ENCODE peak calls at places on chromosomes 16 and 17, in five cellular contexts. One of them, this sample, is unnamed.

GRCh38 chr16:55835578-55835977 is 2.7 kb upstream of the CES1 start:
- DNase-seq in AG04449: no peak
- DNase-seq in adrenal gland: peak
- DNase-seq in cardiac muscle cell: no peak
- DNase-seq in RWPE1: no peak
- DNase-seq in this sample: no peak

GRCh38 chr17:21288581-21289017 is 4.1 kb downstream of the MAP2K3 start:
- DNase-seq in AG04449: no peak
- DNase-seq in adrenal gland: no peak
- DNase-seq in cardiac muscle cell: no peak
- DNase-seq in RWPE1: no peak
- DNase-seq in this sample: no peak

GRCh38 chr16:59905131-59905530 is 1171.0 kb upstream of the GOT2 start:
- DNase-seq in AG04449: no peak
- DNase-seq in adrenal gland: no peak
- DNase-seq in cardiac muscle cell: no peak
- DNase-seq in RWPE1: peak
- DNase-seq in this sample: no peak

GRCh38 chr17:8979715-8980114 is 14.2 kb upstream of the PIK3R5 start:
- DNase-seq in AG04449: no peak
- DNase-seq in adrenal gland: no peak
- DNase-seq in cardiac muscle cell: no peak
- DNase-seq in RWPE1: no peak
- DNase-seq in this sample: no peak

GRCh38 chr16:2385441-2385840 is 43.8 kb upstream of the CCNF start:
- DNase-seq in AG04449: no peak
- DNase-seq in adrenal gland: no peak
- DNase-seq in cardiac muscle cell: no peak
- DNase-seq in RWPE1: peak
- DNase-seq in this sample: no peak

GRCh38 chr17:62781356-62781755 is 26.8 kb downstream of the MARCHF10 start:
- DNase-seq in AG04449: no peak
- DNase-seq in adrenal gland: no peak
- DNase-seq in cardiac muscle cell: no peak
- DNase-seq in RWPE1: no peak
- DNase-seq in this sample: no peak

GRCh38 chr17:58643147-58643546 is 48.7 kb downstream of the TEX14 start:
- DNase-seq in AG04449: peak
- DNase-seq in adrenal gland: no peak
- DNase-seq in cardiac muscle cell: no peak
- DNase-seq in RWPE1: peak
- DNase-seq in this sample: no peak

GRCh38 chr17:76495663-76496400 is 5.4 kb downstream of the RHBDF2 start:
- DNase-seq in AG04449: no peak
- DNase-seq in adrenal gland: no peak
- DNase-seq in cardiac muscle cell: no peak
- DNase-seq in RWPE1: no peak
- DNase-seq in this sample: no peak

GRCh38 chr17:72774251-72774650 is 318.2 kb downstream of the SLC39A11 start:
- DNase-seq in AG04449: no peak
- DNase-seq in adrenal gland: no peak
- DNase-seq in cardiac muscle cell: no peak
- DNase-seq in RWPE1: no peak
- DNase-seq in this sample: no peak

GRCh38 chr17:78924481-78925151 is 571 bp downstream of the TIMP2 start:
- DNase-seq in AG04449: no peak
- DNase-seq in adrenal gland: no peak
- DNase-seq in cardiac muscle cell: peak
- DNase-seq in RWPE1: no peak
- DNase-seq in this sample: peak

GRCh38 chr17:80819422-80820164 is 172.0 kb upstream of the CHMP6 start:
- DNase-seq in AG04449: no peak
- DNase-seq in adrenal gland: peak
- DNase-seq in cardiac muscle cell: no peak
- DNase-seq in RWPE1: no peak
- DNase-seq in this sample: no peak

GRCh38 chr17:57106107-57106835 is 21.2 kb downstream of the AKAP1 start:
- DNase-seq in AG04449: no peak
- DNase-seq in adrenal gland: no peak
- DNase-seq in cardiac muscle cell: no peak
- DNase-seq in RWPE1: no peak
- DNase-seq in this sample: no peak
- TF ChIP-seq CTCF in AG04449: no peak
- TF ChIP-seq CTCF in adrenal gland: no peak
- TF ChIP-seq CTCF in cardiac muscle cell: peak
- TF ChIP-seq CTCF in RWPE1: no peak
- TF ChIP-seq CTCF in this sample: no peak

GRCh38 chr16:4574919-4575705 is 19.0 kb downstream of the C16orf96 start:
- DNase-seq in AG04449: no peak
- DNase-seq in adrenal gland: no peak
- DNase-seq in cardiac muscle cell: no peak
- DNase-seq in RWPE1: no peak
- DNase-seq in this sample: no peak
- TF ChIP-seq CTCF in AG04449: no peak
- TF ChIP-seq CTCF in adrenal gland: no peak
- TF ChIP-seq CTCF in cardiac muscle cell: no peak
- TF ChIP-seq CTCF in RWPE1: no peak
- TF ChIP-seq CTCF in this sample: no peak

DNA sequence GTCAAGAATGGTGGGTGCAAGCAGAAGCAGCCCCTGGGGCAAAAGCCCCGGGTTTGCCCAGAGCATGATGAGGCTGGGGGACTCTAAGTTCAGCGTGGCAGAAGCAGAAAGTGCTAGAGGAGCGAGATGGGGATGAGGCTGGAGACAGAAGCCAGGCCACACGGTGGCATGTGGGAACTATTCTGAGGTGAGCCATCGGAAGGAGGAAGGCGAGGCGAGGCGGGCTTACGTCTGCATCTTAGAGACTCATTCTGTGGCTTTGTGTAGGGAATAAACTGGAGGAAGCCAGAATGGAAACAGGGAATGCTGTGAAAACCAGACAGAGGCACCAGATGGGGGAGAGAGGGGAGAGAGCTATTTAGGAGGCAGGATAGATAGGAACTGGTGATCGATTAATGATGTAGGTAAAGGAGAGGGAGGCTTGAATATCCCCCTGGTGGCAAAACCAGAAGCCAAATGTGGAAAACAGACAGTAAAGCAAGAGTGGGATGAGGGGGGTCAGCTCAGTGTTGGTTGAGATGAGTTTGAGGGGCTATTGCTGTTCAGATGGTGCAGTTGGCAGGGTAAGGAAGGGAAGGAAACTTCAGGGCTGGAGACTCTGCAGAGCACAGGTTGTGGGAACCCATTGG is 3.1 kb upstream of the TNFSF13 start:
- DNase-seq in AG04449: no peak
- DNase-seq in adrenal gland: no peak
- DNase-seq in cardiac muscle cell: no peak
- DNase-seq in RWPE1: no peak
- DNase-seq in this sample: no peak
- TF ChIP-seq CTCF in AG04449: no peak
- TF ChIP-seq CTCF in adrenal gland: no peak
- TF ChIP-seq CTCF in cardiac muscle cell: no peak
- TF ChIP-seq CTCF in RWPE1: no peak
- TF ChIP-seq CTCF in this sample: no peak

GRCh38 chr16:66026211-66026610 is 340.3 kb upstream of the CDH5 start:
- DNase-seq in AG04449: no peak
- DNase-seq in adrenal gland: no peak
- DNase-seq in cardiac muscle cell: peak
- DNase-seq in RWPE1: no peak
- DNase-seq in this sample: peak
- TF ChIP-seq CTCF in AG04449: peak
- TF ChIP-seq CTCF in adrenal gland: no peak
- TF ChIP-seq CTCF in cardiac muscle cell: peak
- TF ChIP-seq CTCF in RWPE1: no peak
- TF ChIP-seq CTCF in this sample: peak

DNA sequence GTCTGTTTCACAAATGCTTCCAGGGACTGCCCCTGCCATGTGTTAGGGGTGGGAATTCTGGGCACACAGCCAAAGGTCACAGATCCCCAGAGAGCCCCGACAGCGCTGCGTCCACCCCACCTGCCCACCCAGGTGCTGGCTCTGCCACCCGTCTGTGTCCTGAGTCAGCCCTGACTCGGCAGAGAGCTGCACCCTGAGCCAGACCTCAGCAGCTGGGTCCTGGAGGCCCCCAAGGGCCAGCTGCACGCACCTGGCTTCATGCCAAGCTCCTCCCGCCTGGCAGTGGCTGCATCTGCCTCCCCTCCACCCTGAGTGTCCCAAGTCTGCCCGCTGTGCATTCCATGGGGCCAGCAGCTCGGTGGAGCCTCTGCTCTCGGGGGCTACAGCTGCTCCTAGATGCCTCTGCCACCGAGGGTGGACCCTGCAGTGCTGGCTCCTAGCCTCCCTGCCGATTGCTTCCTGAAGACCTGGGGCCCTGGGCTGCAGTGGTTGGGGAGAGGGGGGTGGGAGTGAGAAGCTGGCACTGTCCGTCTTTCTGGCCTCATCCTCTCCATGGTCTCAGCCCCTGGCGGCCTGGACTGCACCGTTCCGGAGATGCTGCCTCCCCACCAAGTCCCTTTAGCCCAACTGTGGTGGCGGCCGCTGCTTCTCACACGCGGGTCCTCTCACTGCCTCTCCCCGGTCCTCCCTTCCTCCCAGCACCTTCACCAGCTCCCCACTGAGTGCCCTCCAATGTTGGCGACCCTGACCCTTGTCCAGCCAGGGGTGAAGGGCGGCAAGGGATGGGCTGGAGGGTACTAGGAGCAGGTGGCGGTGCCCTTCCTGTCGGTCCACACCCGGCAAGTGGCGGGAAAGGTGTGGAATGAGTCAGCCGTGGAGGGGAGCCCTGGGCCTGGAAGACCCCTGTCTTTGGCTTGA is 3.0 kb downstream of the SECTM1 start:
- DNase-seq in AG04449: no peak
- DNase-seq in adrenal gland: no peak
- DNase-seq in cardiac muscle cell: peak
- DNase-seq in RWPE1: peak
- DNase-seq in this sample: no peak
- TF ChIP-seq CTCF in AG04449: no peak
- TF ChIP-seq CTCF in adrenal gland: no peak
- TF ChIP-seq CTCF in cardiac muscle cell: no peak
- TF ChIP-seq CTCF in RWPE1: no peak
- TF ChIP-seq CTCF in this sample: no peak

GRCh38 chr17:55318715-55319487 is 54.1 kb downstream of the HLF start:
- DNase-seq in AG04449: no peak
- DNase-seq in adrenal gland: no peak
- DNase-seq in cardiac muscle cell: no peak
- DNase-seq in RWPE1: no peak
- DNase-seq in this sample: no peak

GRCh38 chr17:55321507-55322064 is 56.8 kb downstream of the HLF start:
- DNase-seq in AG04449: no peak
- DNase-seq in adrenal gland: no peak
- DNase-seq in cardiac muscle cell: no peak
- DNase-seq in RWPE1: no peak
- DNase-seq in this sample: no peak

GRCh38 chr17:55322451-55322985 is 57.8 kb downstream of the HLF start:
- DNase-seq in AG04449: no peak
- DNase-seq in adrenal gland: no peak
- DNase-seq in cardiac muscle cell: no peak
- DNase-seq in RWPE1: no peak
- DNase-seq in this sample: no peak

GRCh38 chr17:55319933-55320593 is 55.3 kb downstream of the HLF start:
- DNase-seq in AG04449: no peak
- DNase-seq in adrenal gland: no peak
- DNase-seq in cardiac muscle cell: no peak
- DNase-seq in RWPE1: no peak
- DNase-seq in this sample: no peak

GRCh38 chr17:55320594-55321506 is 56.1 kb downstream of the HLF start:
- DNase-seq in AG04449: no peak
- DNase-seq in adrenal gland: no peak
- DNase-seq in cardiac muscle cell: no peak
- DNase-seq in RWPE1: peak
- DNase-seq in this sample: no peak
- TF ChIP-seq CTCF in AG04449: no peak
- TF ChIP-seq CTCF in adrenal gland: no peak
- TF ChIP-seq CTCF in cardiac muscle cell: no peak
- TF ChIP-seq CTCF in RWPE1: no peak
- TF ChIP-seq CTCF in this sample: no peak

DNA sequence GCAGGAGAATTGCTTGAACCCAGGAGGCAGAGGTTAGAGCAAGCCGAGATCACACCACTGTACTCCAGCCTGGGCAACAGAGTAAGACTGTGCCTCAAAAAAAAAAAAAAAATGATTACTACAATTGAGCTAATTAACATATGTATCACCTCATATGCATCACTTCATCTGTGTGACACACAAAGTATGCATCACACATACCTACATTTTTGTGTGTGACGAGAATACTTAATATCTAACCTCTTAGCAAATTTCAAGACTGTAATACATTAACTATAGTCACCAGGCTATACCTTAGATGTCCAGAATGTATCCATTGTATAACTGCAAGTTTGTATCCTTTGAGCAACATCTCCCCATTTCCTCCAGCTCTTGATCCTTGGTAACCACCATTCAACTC is 214.2 kb upstream of the MON1B start:
- DNase-seq in AG04449: no peak
- DNase-seq in adrenal gland: no peak
- DNase-seq in cardiac muscle cell: no peak
- DNase-seq in RWPE1: no peak
- DNase-seq in this sample: no peak
- TF ChIP-seq CTCF in AG04449: no peak
- TF ChIP-seq CTCF in adrenal gland: no peak
- TF ChIP-seq CTCF in cardiac muscle cell: no peak
- TF ChIP-seq CTCF in RWPE1: no peak
- TF ChIP-seq CTCF in this sample: no peak

DNA sequence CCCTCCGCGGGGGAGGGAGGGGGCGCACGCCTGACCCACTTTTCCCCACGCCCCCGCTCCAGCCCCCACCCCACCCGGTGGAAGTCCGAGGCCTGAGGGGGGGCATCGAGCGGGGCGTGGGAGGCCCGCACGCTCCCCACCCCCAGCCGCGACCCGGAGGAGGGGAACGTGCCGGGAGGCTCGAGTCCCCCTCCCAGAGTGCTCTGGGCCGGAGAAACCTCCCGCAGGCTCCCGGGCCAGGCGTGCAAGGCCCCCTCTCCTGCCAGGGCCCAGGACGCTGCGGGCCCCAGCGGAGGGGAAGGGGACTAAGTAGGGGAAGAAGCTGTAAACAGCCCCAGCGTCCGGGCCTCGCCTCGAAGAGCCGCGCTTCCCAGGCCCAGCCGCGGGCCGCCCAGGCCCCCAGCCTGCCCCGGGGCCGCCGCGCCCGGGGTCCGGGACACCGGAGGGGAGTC is 349 bp downstream of the HELZ start:
- DNase-seq in AG04449: no peak
- DNase-seq in adrenal gland: no peak
- DNase-seq in cardiac muscle cell: no peak
- DNase-seq in RWPE1: no peak
- DNase-seq in this sample: peak
- TF ChIP-seq CTCF in AG04449: no peak
- TF ChIP-seq CTCF in adrenal gland: no peak
- TF ChIP-seq CTCF in cardiac muscle cell: no peak
- TF ChIP-seq CTCF in RWPE1: no peak
- TF ChIP-seq CTCF in this sample: no peak